ENCODE peak calls at places on chromosome 13, in eight cellular contexts. One of them, this sample, is unnamed.

GRCh38 chr13:103325675-103326074 is 259.5 kb upstream of the SLC10A2 start:
- DNase-seq in Peyer's patch: no peak
- DNase-seq in aorta: no peak
- DNase-seq in body of pancreas: no peak
- DNase-seq in colonic mucosa: no peak
- DNase-seq in psoas muscle: no peak
- DNase-seq in OCI-LY7: no peak
- DNase-seq in heart left ventricle: no peak
- DNase-seq in this sample: no peak

GRCh38 chr13:72920097-72920496 is 138.2 kb downstream of the PIBF1 start:
- DNase-seq in Peyer's patch: no peak
- DNase-seq in aorta: no peak
- DNase-seq in body of pancreas: peak; percentile 13
- DNase-seq in colonic mucosa: no peak
- DNase-seq in psoas muscle: peak; percentile 35
- DNase-seq in OCI-LY7: no peak
- DNase-seq in heart left ventricle: peak; percentile 70
- DNase-seq in this sample: no peak

GRCh38 chr13:86960876-86961275 is 710.3 kb upstream of the SLITRK5 start:
- DNase-seq in Peyer's patch: no peak
- DNase-seq in aorta: no peak
- DNase-seq in body of pancreas: no peak
- DNase-seq in colonic mucosa: no peak
- DNase-seq in psoas muscle: no peak
- DNase-seq in OCI-LY7: no peak
- DNase-seq in heart left ventricle: no peak
- DNase-seq in this sample: no peak

GRCh38 chr13:48631441-48631840 is 22.3 kb upstream of the CYSLTR2 start:
- DNase-seq in Peyer's patch: no peak
- DNase-seq in aorta: no peak
- DNase-seq in body of pancreas: no peak
- DNase-seq in colonic mucosa: no peak
- DNase-seq in psoas muscle: no peak
- DNase-seq in OCI-LY7: no peak
- DNase-seq in heart left ventricle: no peak
- DNase-seq in this sample: no peak

GRCh38 chr13:30464496-30465351 is 1.0 kb downstream of the HMGB1 start:
- DNase-seq in Peyer's patch: peak; percentile 63
- DNase-seq in aorta: peak; percentile 88
- DNase-seq in body of pancreas: peak; percentile 81
- DNase-seq in colonic mucosa: peak; percentile 77
- DNase-seq in psoas muscle: peak; percentile 78
- DNase-seq in OCI-LY7: peak; percentile 74
- DNase-seq in heart left ventricle: peak; percentile 87
- DNase-seq in this sample: peak; percentile 61

GRCh38 chr13:40787062-40787461 is 2.3 kb upstream of the SLC25A15 start:
- DNase-seq in Peyer's patch: no peak
- DNase-seq in aorta: no peak
- DNase-seq in body of pancreas: no peak
- DNase-seq in colonic mucosa: no peak
- DNase-seq in psoas muscle: no peak
- DNase-seq in OCI-LY7: no peak
- DNase-seq in heart left ventricle: no peak
- DNase-seq in this sample: peak; percentile 81

GRCh38 chr13:46315491-46316075 is 71.5 kb downstream of the RUBCNL start:
- DNase-seq in Peyer's patch: no peak
- DNase-seq in aorta: no peak
- DNase-seq in body of pancreas: no peak
- DNase-seq in colonic mucosa: no peak
- DNase-seq in psoas muscle: no peak
- DNase-seq in OCI-LY7: no peak
- DNase-seq in heart left ventricle: no peak
- DNase-seq in this sample: no peak

GRCh38 chr13:99366075-99366987 is 59.1 kb upstream of the GPR183 start:
- DNase-seq in Peyer's patch: peak; percentile 28
- DNase-seq in aorta: no peak
- DNase-seq in body of pancreas: no peak
- DNase-seq in colonic mucosa: no peak
- DNase-seq in psoas muscle: no peak
- DNase-seq in OCI-LY7: no peak
- DNase-seq in heart left ventricle: no peak
- DNase-seq in this sample: no peak

GRCh38 chr13:99256709-99257108 is 1.5 kb downstream of the GPR18 start:
- DNase-seq in Peyer's patch: no peak
- DNase-seq in aorta: no peak
- DNase-seq in body of pancreas: no peak
- DNase-seq in colonic mucosa: no peak
- DNase-seq in psoas muscle: no peak
- DNase-seq in OCI-LY7: peak; percentile 43
- DNase-seq in heart left ventricle: no peak
- DNase-seq in this sample: no peak

GRCh38 chr13:30892966-30893365 is 13.1 kb upstream of the MEDAG start:
- DNase-seq in Peyer's patch: no peak
- DNase-seq in aorta: peak; percentile 88
- DNase-seq in body of pancreas: peak; percentile 35
- DNase-seq in colonic mucosa: no peak
- DNase-seq in psoas muscle: peak; percentile 81
- DNase-seq in OCI-LY7: peak; percentile 22
- DNase-seq in heart left ventricle: peak; percentile 57
- DNase-seq in this sample: no peak

GRCh38 chr13:113029487-113030258 is 60.7 kb downstream of the MCF2L start:
- DNase-seq in Peyer's patch: no peak
- DNase-seq in aorta: no peak
- DNase-seq in body of pancreas: peak; percentile 21
- DNase-seq in colonic mucosa: peak; percentile 56
- DNase-seq in psoas muscle: no peak
- DNase-seq in OCI-LY7: peak; percentile 34
- DNase-seq in heart left ventricle: no peak
- DNase-seq in this sample: no peak

GRCh38 chr13:101514695-101515275 is 62.3 kb downstream of the ITGBL1 start:
- DNase-seq in Peyer's patch: peak; percentile 22
- DNase-seq in aorta: no peak
- DNase-seq in body of pancreas: peak; percentile 45
- DNase-seq in colonic mucosa: peak; percentile 20
- DNase-seq in psoas muscle: no peak
- DNase-seq in OCI-LY7: peak; percentile 31
- DNase-seq in heart left ventricle: no peak
- DNase-seq in this sample: peak; percentile 33

GRCh38 chr13:25032160-25032559 is 63.8 kb upstream of the PABPC3 start:
- DNase-seq in Peyer's patch: no peak
- DNase-seq in aorta: no peak
- DNase-seq in body of pancreas: no peak
- DNase-seq in colonic mucosa: no peak
- DNase-seq in psoas muscle: no peak
- DNase-seq in OCI-LY7: no peak
- DNase-seq in heart left ventricle: no peak
- DNase-seq in this sample: no peak

GRCh38 chr13:101627556-101627943 is 175.1 kb downstream of the ITGBL1 start:
- DNase-seq in Peyer's patch: no peak
- DNase-seq in aorta: no peak
- DNase-seq in body of pancreas: no peak
- DNase-seq in colonic mucosa: no peak
- DNase-seq in psoas muscle: no peak
- DNase-seq in OCI-LY7: no peak
- DNase-seq in heart left ventricle: no peak
- DNase-seq in this sample: no peak

GRCh38 chr13:40993119-40993518 is 26.0 kb downstream of the ELF1 start:
- DNase-seq in Peyer's patch: no peak
- DNase-seq in aorta: no peak
- DNase-seq in body of pancreas: peak; percentile 68
- DNase-seq in colonic mucosa: no peak
- DNase-seq in psoas muscle: no peak
- DNase-seq in OCI-LY7: peak; percentile 86
- DNase-seq in heart left ventricle: no peak
- DNase-seq in this sample: no peak

GRCh38 chr13:66803013-66803739 is 427.0 kb downstream of the PCDH9 start:
- DNase-seq in Peyer's patch: no peak
- DNase-seq in aorta: no peak
- DNase-seq in body of pancreas: no peak
- DNase-seq in colonic mucosa: no peak
- DNase-seq in psoas muscle: no peak
- DNase-seq in OCI-LY7: no peak
- DNase-seq in heart left ventricle: no peak
- DNase-seq in this sample: no peak

GRCh38 chr13:73171926-73172325 is 113.1 kb downstream of the KLF5 start:
- DNase-seq in Peyer's patch: no peak
- DNase-seq in aorta: no peak
- DNase-seq in body of pancreas: no peak
- DNase-seq in colonic mucosa: no peak
- DNase-seq in psoas muscle: no peak
- DNase-seq in OCI-LY7: no peak
- DNase-seq in heart left ventricle: peak; percentile 26
- DNase-seq in this sample: peak; percentile 31

GRCh38 chr13:39364797-39365468 is 238.1 kb downstream of the LHFPL6 start:
- DNase-seq in Peyer's patch: no peak
- DNase-seq in aorta: no peak
- DNase-seq in body of pancreas: no peak
- DNase-seq in colonic mucosa: no peak
- DNase-seq in psoas muscle: no peak
- DNase-seq in OCI-LY7: no peak
- DNase-seq in heart left ventricle: no peak
- DNase-seq in this sample: no peak
- H3K4me1 ChIP-seq in Peyer's patch: no peaks in the 10 kb centered on the region
- H3K4me1 ChIP-seq in aorta: peaks cover 4% of the 10 kb centered on the region
- H3K4me1 ChIP-seq in body of pancreas: no peaks in the 10 kb centered on the region
- H3K4me1 ChIP-seq in colonic mucosa: no peaks in the 10 kb centered on the region
- H3K4me1 ChIP-seq in psoas muscle: peaks cover 7% of the 10 kb centered on the region
- H3K4me1 ChIP-seq in OCI-LY7: no peaks in the 10 kb centered on the region
- H3K4me1 ChIP-seq in heart left ventricle: peaks cover 14% of the 10 kb centered on the region
- H3K4me1 ChIP-seq in this sample: no peaks in the 10 kb centered on the region

GRCh38 chr13:97231118-97231831 is 9.1 kb downstream of the MBNL2 start:
- DNase-seq in Peyer's patch: no peak
- DNase-seq in aorta: no peak
- DNase-seq in body of pancreas: no peak
- DNase-seq in colonic mucosa: no peak
- DNase-seq in psoas muscle: no peak
- DNase-seq in OCI-LY7: no peak
- DNase-seq in heart left ventricle: peak; percentile 47
- DNase-seq in this sample: no peak
- H3K4me1 ChIP-seq in Peyer's patch: peaks cover 33% of the 10 kb centered on the region
- H3K4me1 ChIP-seq in aorta: peaks cover 13% of the 10 kb centered on the region
- H3K4me1 ChIP-seq in body of pancreas: peaks cover 80% of the 10 kb centered on the region
- H3K4me1 ChIP-seq in colonic mucosa: peaks cover 16% of the 10 kb centered on the region
- H3K4me1 ChIP-seq in psoas muscle: peaks cover 87% of the 10 kb centered on the region
- H3K4me1 ChIP-seq in OCI-LY7: peaks cover 16% of the 10 kb centered on the region
- H3K4me1 ChIP-seq in heart left ventricle: peaks cover 43% of the 10 kb centered on the region
- H3K4me1 ChIP-seq in this sample: peaks cover 16% of the 10 kb centered on the region

GRCh38 chr13:110248449-110249143 is 58.4 kb downstream of the COL4A1 start:
- DNase-seq in Peyer's patch: no peak
- DNase-seq in aorta: no peak
- DNase-seq in body of pancreas: no peak
- DNase-seq in colonic mucosa: no peak
- DNase-seq in psoas muscle: no peak
- DNase-seq in OCI-LY7: no peak
- DNase-seq in heart left ventricle: no peak
- DNase-seq in this sample: no peak
- H3K4me1 ChIP-seq in Peyer's patch: peaks cover 37% of the 10 kb centered on the region
- H3K4me1 ChIP-seq in aorta: peaks cover 4% of the 10 kb centered on the region
- H3K4me1 ChIP-seq in body of pancreas: peaks cover 22% of the 10 kb centered on the region
- H3K4me1 ChIP-seq in colonic mucosa: no peaks in the 10 kb centered on the region
- H3K4me1 ChIP-seq in psoas muscle: peaks cover 13% of the 10 kb centered on the region
- H3K4me1 ChIP-seq in OCI-LY7: no peaks in the 10 kb centered on the region
- H3K4me1 ChIP-seq in heart left ventricle: peaks cover 49% of the 10 kb centered on the region
- H3K4me1 ChIP-seq in this sample: peaks cover 57% of the 10 kb centered on the region

DNA sequence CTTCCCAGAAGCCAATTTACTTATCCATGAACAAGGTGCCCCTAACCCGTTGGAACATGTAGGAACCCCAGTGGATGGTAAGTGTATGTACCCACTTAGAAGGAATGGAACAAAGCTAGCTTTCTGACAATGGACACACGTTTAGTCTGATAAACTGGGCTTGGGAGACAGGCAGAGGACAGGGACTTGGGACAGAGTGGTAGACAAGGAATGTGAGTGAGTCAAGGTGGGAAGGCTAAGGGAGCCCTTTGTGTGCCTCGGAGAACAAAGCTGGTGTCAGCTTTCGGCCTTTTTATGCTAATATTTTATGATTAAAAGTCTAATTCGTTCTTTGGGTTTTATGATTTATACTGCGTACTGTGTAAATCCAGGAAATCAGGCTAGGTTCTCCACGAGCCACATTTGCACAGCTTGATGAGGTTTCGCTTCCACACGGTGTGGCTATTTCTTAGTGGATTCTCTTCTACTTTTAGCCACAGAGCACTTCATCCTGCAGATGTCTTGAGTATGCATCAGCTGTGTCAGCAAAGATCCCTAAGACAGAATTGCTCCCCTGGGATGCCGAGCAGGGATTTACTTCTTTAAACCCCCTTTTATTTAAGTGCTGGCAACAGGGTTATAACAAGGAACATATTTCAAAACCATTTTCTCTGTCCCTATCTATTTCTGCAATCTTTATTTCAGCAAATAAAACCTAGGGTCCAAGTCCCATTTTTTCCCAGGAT is 258.5 kb downstream of the DLEU7 start:
- DNase-seq in Peyer's patch: no peak
- DNase-seq in aorta: no peak
- DNase-seq in body of pancreas: no peak
- DNase-seq in colonic mucosa: no peak
- DNase-seq in psoas muscle: no peak
- DNase-seq in OCI-LY7: no peak
- DNase-seq in heart left ventricle: no peak
- DNase-seq in this sample: no peak
- H3K4me1 ChIP-seq in Peyer's patch: peaks cover 6% of the 10 kb centered on the region
- H3K4me1 ChIP-seq in aorta: peaks cover 2% of the 10 kb centered on the region
- H3K4me1 ChIP-seq in body of pancreas: no peaks in the 10 kb centered on the region
- H3K4me1 ChIP-seq in colonic mucosa: no peaks in the 10 kb centered on the region
- H3K4me1 ChIP-seq in psoas muscle: peaks cover 3% of the 10 kb centered on the region
- H3K4me1 ChIP-seq in OCI-LY7: peaks cover 31% of the 10 kb centered on the region
- H3K4me1 ChIP-seq in heart left ventricle: peaks cover 10% of the 10 kb centered on the region
- H3K4me1 ChIP-seq in this sample: peaks cover 29% of the 10 kb centered on the region

This sample was measured in SJSA1.